ENCODE peak calls at places on chromosomes 2 and 18, in nine cellular contexts. One of them, this sample, is unnamed.

GRCh38 chr2:54855434-54855833 is 132.0 kb downstream of the EML6 start:
- DNase-seq in fibroblast of villous mesenchyme: no peak
- DNase-seq in nucleus accumbens: no peak
- DNase-seq in right cardiac atrium: no peak
- DNase-seq in stimulated activated naive CD4-positive, alpha-beta T cell treated with Interleukin-2 at 50 U/mL for 16 hours: no peak
- DNase-seq in GM04504: no peak
- DNase-seq in NCI-H510A: no peak
- DNase-seq in K562: no peak
- DNase-seq in activated T-cell treated with anti-CD3 and anti-CD28 coated beads, Interleukin-2, amount 50 U/mL, for 72 hours: no peak
- DNase-seq in this sample: no peak

GRCh38 chr2:231642631-231643493 is 50.2 kb downstream of the TEX44 start:
- DNase-seq in activated T-cell treated with anti-CD3 and anti-CD28 coated beads, Interleukin-2, amount 50 U/mL, for 72 hours: peak
- DNase-seq in GM04504: peak
- DNase-seq in fibroblast of villous mesenchyme: peak
- DNase-seq in right cardiac atrium: peak
- DNase-seq in K562: peak
- DNase-seq in NCI-H510A: peak
- DNase-seq in stimulated activated naive CD4-positive, alpha-beta T cell treated with Interleukin-2 at 50 U/mL for 16 hours: peak
- DNase-seq in nucleus accumbens: no peak
- DNase-seq in this sample: no peak

GRCh38 chr2:36530983-36531354 is 67.0 kb downstream of the FEZ2 start:
- DNase-seq in stimulated activated naive CD4-positive, alpha-beta T cell treated with Interleukin-2 at 50 U/mL for 16 hours: no peak
- DNase-seq in K562: no peak
- DNase-seq in fibroblast of villous mesenchyme: peak
- DNase-seq in right cardiac atrium: no peak
- DNase-seq in nucleus accumbens: no peak
- DNase-seq in GM04504: no peak
- DNase-seq in NCI-H510A: no peak
- DNase-seq in activated T-cell treated with anti-CD3 and anti-CD28 coated beads, Interleukin-2, amount 50 U/mL, for 72 hours: no peak
- DNase-seq in this sample: no peak

GRCh38 chr18:45167109-45167551 is 448.1 kb upstream of the SLC14A2 start:
- DNase-seq in activated T-cell treated with anti-CD3 and anti-CD28 coated beads, Interleukin-2, amount 50 U/mL, for 72 hours: no peak
- DNase-seq in fibroblast of villous mesenchyme: peak
- DNase-seq in nucleus accumbens: no peak
- DNase-seq in NCI-H510A: no peak
- DNase-seq in stimulated activated naive CD4-positive, alpha-beta T cell treated with Interleukin-2 at 50 U/mL for 16 hours: no peak
- DNase-seq in right cardiac atrium: no peak
- DNase-seq in K562: no peak
- DNase-seq in GM04504: peak
- DNase-seq in this sample: no peak

GRCh38 chr2:241315879-241316700 is at the start of gene SEPTIN2:
- DNase-seq in nucleus accumbens: peak
- DNase-seq in GM04504: peak
- DNase-seq in NCI-H510A: no peak
- DNase-seq in right cardiac atrium: no peak
- DNase-seq in stimulated activated naive CD4-positive, alpha-beta T cell treated with Interleukin-2 at 50 U/mL for 16 hours: peak
- DNase-seq in fibroblast of villous mesenchyme: peak
- DNase-seq in K562: peak
- DNase-seq in activated T-cell treated with anti-CD3 and anti-CD28 coated beads, Interleukin-2, amount 50 U/mL, for 72 hours: peak
- DNase-seq in this sample: peak

GRCh38 chr2:170122883-170123547 is 54.9 kb upstream of the MYO3B start:
- DNase-seq in fibroblast of villous mesenchyme: peak
- DNase-seq in GM04504: no peak
- DNase-seq in right cardiac atrium: no peak
- DNase-seq in NCI-H510A: peak
- DNase-seq in activated T-cell treated with anti-CD3 and anti-CD28 coated beads, Interleukin-2, amount 50 U/mL, for 72 hours: no peak
- DNase-seq in nucleus accumbens: no peak
- DNase-seq in stimulated activated naive CD4-positive, alpha-beta T cell treated with Interleukin-2 at 50 U/mL for 16 hours: no peak
- DNase-seq in K562: no peak
- DNase-seq in this sample: no peak

GRCh38 chr2:109448946-109449788 is 164.6 kb downstream of the SEPTIN10 start:
- DNase-seq in activated T-cell treated with anti-CD3 and anti-CD28 coated beads, Interleukin-2, amount 50 U/mL, for 72 hours: no peak
- DNase-seq in NCI-H510A: no peak
- DNase-seq in right cardiac atrium: peak
- DNase-seq in stimulated activated naive CD4-positive, alpha-beta T cell treated with Interleukin-2 at 50 U/mL for 16 hours: no peak
- DNase-seq in GM04504: no peak
- DNase-seq in fibroblast of villous mesenchyme: no peak
- DNase-seq in K562: no peak
- DNase-seq in nucleus accumbens: no peak
- DNase-seq in this sample: no peak

GRCh38 chr2:42967959-42968674 is 175.7 kb upstream of the HAAO start:
- DNase-seq in fibroblast of villous mesenchyme: peak
- DNase-seq in stimulated activated naive CD4-positive, alpha-beta T cell treated with Interleukin-2 at 50 U/mL for 16 hours: no peak
- DNase-seq in K562: peak
- DNase-seq in GM04504: peak
- DNase-seq in NCI-H510A: no peak
- DNase-seq in activated T-cell treated with anti-CD3 and anti-CD28 coated beads, Interleukin-2, amount 50 U/mL, for 72 hours: no peak
- DNase-seq in nucleus accumbens: no peak
- DNase-seq in right cardiac atrium: peak
- DNase-seq in this sample: no peak

GRCh38 chr2:215238485-215239098 is 73.3 kb upstream of the ATIC start:
- DNase-seq in GM04504: no peak
- DNase-seq in K562: no peak
- DNase-seq in right cardiac atrium: no peak
- DNase-seq in stimulated activated naive CD4-positive, alpha-beta T cell treated with Interleukin-2 at 50 U/mL for 16 hours: no peak
- DNase-seq in fibroblast of villous mesenchyme: peak
- DNase-seq in NCI-H510A: no peak
- DNase-seq in nucleus accumbens: no peak
- DNase-seq in activated T-cell treated with anti-CD3 and anti-CD28 coated beads, Interleukin-2, amount 50 U/mL, for 72 hours: no peak
- DNase-seq in this sample: no peak

GRCh38 chr18:23982154-23983071 is 32.1 kb upstream of the TTC39C start:
- DNase-seq in NCI-H510A: no peak
- DNase-seq in GM04504: peak
- DNase-seq in right cardiac atrium: peak
- DNase-seq in nucleus accumbens: peak
- DNase-seq in activated T-cell treated with anti-CD3 and anti-CD28 coated beads, Interleukin-2, amount 50 U/mL, for 72 hours: no peak
- DNase-seq in K562: no peak
- DNase-seq in stimulated activated naive CD4-positive, alpha-beta T cell treated with Interleukin-2 at 50 U/mL for 16 hours: no peak
- DNase-seq in fibroblast of villous mesenchyme: peak
- DNase-seq in this sample: peak

GRCh38 chr2:200353125-200353524 is 46.6 kb downstream of the SPATS2L start:
- DNase-seq in right cardiac atrium: no peak
- DNase-seq in nucleus accumbens: no peak
- DNase-seq in activated T-cell treated with anti-CD3 and anti-CD28 coated beads, Interleukin-2, amount 50 U/mL, for 72 hours: no peak
- DNase-seq in K562: no peak
- DNase-seq in fibroblast of villous mesenchyme: peak
- DNase-seq in stimulated activated naive CD4-positive, alpha-beta T cell treated with Interleukin-2 at 50 U/mL for 16 hours: no peak
- DNase-seq in GM04504: no peak
- DNase-seq in NCI-H510A: no peak
- DNase-seq in this sample: no peak

GRCh38 chr2:113686537-113686936 is 59.5 kb downstream of the RABL2A start:
- DNase-seq in activated T-cell treated with anti-CD3 and anti-CD28 coated beads, Interleukin-2, amount 50 U/mL, for 72 hours: no peak
- DNase-seq in fibroblast of villous mesenchyme: no peak
- DNase-seq in stimulated activated naive CD4-positive, alpha-beta T cell treated with Interleukin-2 at 50 U/mL for 16 hours: no peak
- DNase-seq in right cardiac atrium: no peak
- DNase-seq in GM04504: no peak
- DNase-seq in NCI-H510A: no peak
- DNase-seq in nucleus accumbens: no peak
- DNase-seq in K562: no peak
- DNase-seq in this sample: no peak

GRCh38 chr18:79121746-79122474 is 52.7 kb downstream of the ATP9B start:
- DNase-seq in nucleus accumbens: no peak
- DNase-seq in K562: no peak
- DNase-seq in stimulated activated naive CD4-positive, alpha-beta T cell treated with Interleukin-2 at 50 U/mL for 16 hours: no peak
- DNase-seq in NCI-H510A: no peak
- DNase-seq in fibroblast of villous mesenchyme: peak
- DNase-seq in GM04504: no peak
- DNase-seq in right cardiac atrium: no peak
- DNase-seq in activated T-cell treated with anti-CD3 and anti-CD28 coated beads, Interleukin-2, amount 50 U/mL, for 72 hours: no peak
- DNase-seq in this sample: no peak

GRCh38 chr2:112343827-112344585 is 68.6 kb downstream of the ZC3H6 start:
- DNase-seq in K562: no peak
- DNase-seq in activated T-cell treated with anti-CD3 and anti-CD28 coated beads, Interleukin-2, amount 50 U/mL, for 72 hours: no peak
- DNase-seq in NCI-H510A: no peak
- DNase-seq in right cardiac atrium: no peak
- DNase-seq in GM04504: peak
- DNase-seq in nucleus accumbens: no peak
- DNase-seq in stimulated activated naive CD4-positive, alpha-beta T cell treated with Interleukin-2 at 50 U/mL for 16 hours: no peak
- DNase-seq in fibroblast of villous mesenchyme: peak
- DNase-seq in this sample: no peak

GRCh38 chr2:53129851-53130250 is 637.8 kb upstream of the CHAC2 start:
- DNase-seq in stimulated activated naive CD4-positive, alpha-beta T cell treated with Interleukin-2 at 50 U/mL for 16 hours: no peak
- DNase-seq in NCI-H510A: no peak
- DNase-seq in right cardiac atrium: no peak
- DNase-seq in activated T-cell treated with anti-CD3 and anti-CD28 coated beads, Interleukin-2, amount 50 U/mL, for 72 hours: no peak
- DNase-seq in K562: no peak
- DNase-seq in GM04504: peak
- DNase-seq in nucleus accumbens: no peak
- DNase-seq in fibroblast of villous mesenchyme: peak
- DNase-seq in this sample: no peak

This sample was measured in substantia nigra.